ENCODE peak calls at places on chromosomes 4 and X, in seven cellular contexts. X is pancreas, R is psoas muscle, J is mammary epithelial cell, N is cardiac muscle cell, T is adipocyte, U is mucosa of descending colon. Y is an unnamed sample. For H3K4me1, the result is how much of the 10 kb centered on the place peaks cover.

GRCh38 chr4:32929738-32930688 is 2209.8 kb downstream of the PCDH7 start:
- DNase-seq in X (no peak), R (no peak), J (no peak), N (no peak), T (peak), U (no peak), Y (no peak)

GRCh38 chr4:159341486-159341885 is 238.6 kb downstream of the RAPGEF2 start:
- DNase-seq in X (no peak), R (no peak), J (peak), N (no peak), T (peak), U (no peak), Y (no peak)

GRCh38 chrX:49995021-49995731 is 72.8 kb downstream of the CLCN5 start:
- DNase-seq in X (no peak), R (no peak), J (peak), N (peak), T (peak), U (no peak), Y (no peak)

GRCh38 chr4:70280567-70280966 is 38.2 kb downstream of the CSN3 start:
- DNase-seq in X (no peak), R (no peak), J (no peak), N (no peak), T (no peak), U (no peak), Y (no peak)

GRCh38 chr4:113183032-113183573 is 133.7 kb downstream of the ANK2 start:
- DNase-seq in X (no peak), R (no peak), J (no peak), N (peak), T (no peak), U (no peak), Y (no peak)

GRCh38 chrX:21943460-21944135 is 3.1 kb downstream of the SMS start:
- DNase-seq in X (no peak), R (no peak), J (peak), N (no peak), T (peak), U (no peak), Y (no peak)

GRCh38 chrX:126064901-126065541 is 101.1 kb downstream of the DCAF12L2 start:
- DNase-seq in X (peak), R (peak), J (no peak), N (no peak), T (no peak), U (no peak), Y (peak)

GRCh38 chrX:113868169-113868568 is 715.7 kb upstream of the HTR2C start:
- DNase-seq in X (no peak), R (no peak), J (no peak), N (peak), T (no peak), U (no peak), Y (no peak)

GRCh38 chrX:40201486-40201885 is 103.7 kb upstream of the BCOR start:
- DNase-seq in X (no peak), R (no peak), J (no peak), N (no peak), T (no peak), U (no peak), Y (no peak)

GRCh38 chr4:99574530-99575314 is at the start of gene MTTP:
- DNase-seq in X (no peak), R (no peak), J (no peak), N (no peak), T (peak), U (no peak), Y (no peak)

GRCh38 chrX:134287356-134287755 is 50.4 kb downstream of the CCDC160 start:
- DNase-seq in X (no peak), R (no peak), J (no peak), N (no peak), T (no peak), U (no peak), Y (no peak)

GRCh38 chr4:83212041-83212851 is 72.4 kb downstream of the COQ2 start:
- DNase-seq in X (no peak), R (no peak), J (peak), N (no peak), T (no peak), U (peak), Y (no peak)

GRCh38 chr4:48722509-48723446 is 57.3 kb downstream of the FRYL start:
- DNase-seq in X (no peak), R (no peak), J (no peak), N (no peak), T (no peak), U (no peak), Y (no peak)

GRCh38 chrX:129931411-129932136 is 25.6 kb downstream of the UTP14A start:
- DNase-seq in X (peak), R (peak), J (peak), N (peak), T (peak), U (peak), Y (peak)

GRCh38 chr4:7328913-7329638 is 105.7 kb downstream of the PSAPL1 start:
- DNase-seq in X (no peak), R (peak), J (peak), N (no peak), T (peak), U (no peak), Y (peak)

GRCh38 chr4:2095236-2096072 is 36.3 kb downstream of the NAT8L start:
- DNase-seq in X (no peak), R (no peak), J (no peak), N (no peak), T (peak), U (no peak), Y (no peak)

GRCh38 chr4:28015996-28016395 is 1155.4 kb downstream of the STIM2 start:
- DNase-seq in X (no peak), R (no peak), J (no peak), N (no peak), T (no peak), U (no peak), Y (no peak)

DNA sequence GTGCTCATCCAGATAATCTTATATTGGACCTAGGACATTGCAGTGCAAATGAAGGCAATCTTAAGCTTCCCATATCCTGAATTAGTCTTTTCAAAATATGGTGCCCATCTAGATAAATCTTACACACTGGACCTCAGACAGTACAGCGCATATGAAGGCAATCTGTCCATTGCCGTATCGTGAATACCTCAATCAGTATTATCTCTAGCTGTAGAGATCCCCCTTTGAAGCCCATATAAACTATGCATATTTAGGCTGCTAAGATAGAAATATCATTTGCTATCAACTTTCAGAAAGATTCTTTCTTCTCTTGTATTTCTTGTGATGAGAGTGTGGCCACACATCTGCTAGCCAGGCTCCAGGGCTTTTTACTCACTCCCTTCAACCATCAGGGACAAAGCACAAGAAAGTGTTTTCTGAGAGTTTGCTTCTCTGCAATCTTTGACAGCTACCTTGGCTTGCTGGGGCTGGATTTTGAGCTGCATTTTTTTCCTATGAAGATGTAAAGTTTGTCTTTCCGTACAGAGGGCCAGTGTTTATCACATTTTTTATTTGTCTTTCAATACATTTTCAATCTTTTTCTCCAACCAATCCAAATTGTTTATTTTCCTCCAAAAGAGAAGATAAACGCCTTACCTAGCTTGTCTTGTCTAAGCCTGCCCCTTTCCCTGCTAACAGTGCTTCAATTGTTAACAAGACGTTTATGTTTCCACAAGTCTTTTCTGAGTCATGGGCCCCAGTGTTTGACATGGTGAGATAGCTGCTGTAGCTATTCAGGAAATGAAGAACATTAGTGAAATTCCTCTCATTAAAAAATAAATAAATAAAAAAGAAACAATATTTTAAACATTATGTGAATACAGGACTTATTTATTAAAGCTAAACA is 57.6 kb upstream of the FAT1 start:
- DNase-seq in X (no peak), R (no peak), J (peak), N (peak), T (peak), U (no peak), Y (no peak)
- H3K4me1 ChIP-seq in X (under half), R (under half), J (under half), N (under half), T (under half), U (under half), Y (under half)

GRCh38 chr4:75530556-75531322 is 16.5 kb downstream of the THAP6 start:
- DNase-seq in X (no peak), R (no peak), J (no peak), N (no peak), T (no peak), U (no peak), Y (no peak)
- H3K4me1 ChIP-seq in X (under half), R (under half), J (under half), N (under half), T (under half), U (under half), Y (under half)

DNA sequence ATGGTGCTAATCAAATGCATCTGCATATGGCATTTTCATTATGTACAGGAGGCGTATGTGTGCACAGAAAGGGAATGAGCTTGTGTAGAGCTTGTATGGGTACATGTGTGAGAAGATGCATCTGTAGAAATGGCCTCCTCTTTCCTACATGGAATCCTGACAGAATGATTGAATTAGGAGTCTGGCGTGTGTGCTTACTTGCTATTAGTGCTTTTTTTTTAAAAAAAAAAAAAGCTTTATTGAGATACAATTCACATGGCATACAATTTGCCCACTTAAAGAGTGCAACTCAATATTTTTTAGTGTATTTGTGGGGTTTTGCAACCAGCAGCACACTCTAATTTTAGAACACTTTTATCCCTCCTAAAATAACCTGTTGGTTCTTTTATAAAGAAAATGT is 66.1 kb downstream of the TMEM131L start:
- DNase-seq in X (no peak), R (no peak), J (no peak), N (no peak), T (no peak), U (no peak), Y (no peak)
- H3K4me1 ChIP-seq in X (under half), R (half or more), J (under half), N (under half), T (under half), U (under half), Y (under half)

DNA sequence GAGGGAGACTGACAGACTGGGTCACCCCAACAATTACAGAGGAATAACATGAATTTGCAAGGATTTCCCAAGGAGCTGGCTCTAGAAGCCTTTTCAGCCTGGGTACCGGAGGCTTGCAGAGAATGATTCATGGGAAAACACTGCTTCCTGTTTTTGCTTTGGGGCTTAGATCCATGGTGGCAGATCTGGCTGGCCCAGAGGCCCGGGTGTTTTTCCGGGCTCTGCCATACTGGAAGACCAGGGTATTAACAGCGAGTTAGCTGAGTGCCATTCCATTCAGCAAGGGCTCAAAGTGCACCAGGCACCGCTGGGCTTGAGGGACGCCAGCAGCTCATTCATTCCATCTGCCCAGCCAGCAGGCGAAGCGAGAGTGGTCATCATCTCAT is 1.3 kb downstream of the WDR1 start:
- DNase-seq in X (no peak), R (no peak), J (peak), N (no peak), T (peak), U (no peak), Y (no peak)
- H3K4me1 ChIP-seq in X (under half), R (half or more), J (under half), N (under half), T (under half), U (under half), Y (under half)

DNA sequence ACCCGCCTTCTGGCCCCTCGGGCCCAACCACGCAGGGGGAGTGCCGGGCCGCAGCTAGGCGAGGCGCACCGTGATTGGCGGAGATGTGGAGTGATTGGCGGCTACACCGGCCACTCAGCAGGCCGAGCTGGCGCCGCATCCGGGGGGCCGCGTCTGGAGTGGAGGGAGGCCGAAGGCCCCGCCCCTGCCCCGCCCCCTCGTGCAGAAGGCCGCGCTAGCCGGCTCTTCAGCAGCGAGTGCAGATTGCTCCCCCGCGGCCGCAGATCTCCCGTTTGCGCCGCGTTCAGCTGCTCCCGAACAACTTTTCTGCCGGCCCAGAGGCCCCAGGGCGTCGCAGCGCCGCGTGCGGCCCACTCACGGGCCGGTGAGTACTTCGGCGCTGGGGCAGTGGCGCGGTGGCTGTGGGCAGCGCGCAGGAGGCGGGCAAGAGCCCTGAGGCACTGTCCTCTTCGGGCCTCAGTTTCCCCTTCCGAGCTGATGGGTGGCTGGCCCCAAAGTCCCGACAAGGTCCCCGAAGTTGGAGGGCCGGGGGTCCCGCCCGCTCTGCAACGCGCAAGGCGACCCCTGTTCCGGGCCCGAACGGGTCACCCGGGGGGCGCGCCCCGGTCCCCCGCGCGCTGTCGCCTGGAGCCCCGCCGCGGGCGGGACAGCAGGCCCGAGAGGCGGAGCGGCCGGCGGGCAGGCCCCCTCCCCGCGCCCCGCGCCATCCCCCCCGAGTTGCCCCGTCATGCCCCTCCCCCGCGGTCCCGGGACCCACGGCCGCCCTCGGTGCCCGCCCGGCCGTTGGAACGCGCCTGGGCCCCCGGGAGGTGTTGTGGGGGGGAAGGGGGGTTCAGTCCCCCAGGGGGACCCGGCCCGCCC is at the start of gene WFS1:
- DNase-seq in X (peak), R (peak), J (peak), N (peak), T (peak), U (peak), Y (peak)
- H3K4me1 ChIP-seq in X (under half), R (under half), J (under half), N (under half), T (half or more), U (under half), Y (under half)

GRCh38 chr4:118753685-118754084 is 68.5 kb downstream of the METTL14 start:
- DNase-seq in X (no peak), R (no peak), J (no peak), N (no peak), T (no peak), U (no peak), Y (no peak)
- H3K4me1 ChIP-seq in X (under half), R (under half), J (under half), N (under half), T (under half), U (under half), Y (under half)

GRCh38 chr4:184796906-184797305 is 28.9 kb downstream of the ACSL1 start:
- DNase-seq in X (no peak), R (no peak), J (no peak), N (no peak), T (no peak), U (no peak), Y (no peak)
- H3K4me1 ChIP-seq in X (under half), R (half or more), J (under half), N (under half), T (under half), U (under half), Y (under half)

DNA sequence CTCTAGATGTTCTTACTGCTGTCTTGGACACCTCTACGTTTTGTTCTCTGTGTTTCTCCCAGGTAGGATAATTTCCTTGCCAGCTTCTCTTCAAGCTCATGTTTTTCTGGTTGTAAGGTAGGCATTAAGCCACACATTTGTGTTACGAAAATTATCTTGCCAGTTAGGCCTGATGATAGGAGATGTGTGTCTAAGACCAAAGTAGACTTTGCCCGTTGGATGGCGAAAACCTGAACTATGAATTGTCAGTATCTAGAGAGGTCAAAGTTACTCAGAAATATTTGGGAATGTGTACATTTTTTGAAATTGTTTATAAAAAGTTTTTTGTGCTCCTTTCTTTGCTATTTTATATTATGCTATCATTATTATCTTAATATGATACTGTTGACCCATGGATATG is 72.8 kb downstream of the FHIP1A start:
- DNase-seq in X (no peak), R (no peak), J (no peak), N (no peak), T (no peak), U (no peak), Y (no peak)
- H3K4me1 ChIP-seq in X (under half), R (under half), J (under half), N (under half), T (under half), U (under half), Y (under half)

GRCh38 chr4:73723945-73724344 is 16.4 kb upstream of the CXCL8 start:
- DNase-seq in X (no peak), R (no peak), J (no peak), N (no peak), T (no peak), U (no peak), Y (no peak)

GRCh38 chr4:73721419-73721818 is 18.9 kb upstream of the CXCL8 start:
- DNase-seq in X (no peak), R (no peak), J (peak), N (no peak), T (peak), U (no peak), Y (no peak)

GRCh38 chr4:73725499-73725898 is 14.9 kb upstream of the CXCL8 start:
- DNase-seq in X (no peak), R (no peak), J (no peak), N (no peak), T (no peak), U (no peak), Y (no peak)

GRCh38 chr4:73721901-73722300 is 18.5 kb upstream of the CXCL8 start:
- DNase-seq in X (no peak), R (no peak), J (peak), N (no peak), T (peak), U (no peak), Y (no peak)

GRCh38 chr4:73723029-73723428 is 17.3 kb upstream of the CXCL8 start:
- DNase-seq in X (no peak), R (no peak), J (peak), N (no peak), T (no peak), U (no peak), Y (no peak)
- H3K4me1 ChIP-seq in X (under half), R (under half), J (under half), N (under half), T (under half), U (under half), Y (under half)

GRCh38 chr4:80036306-80036705 is 36.7 kb downstream of the ANTXR2 start:
- DNase-seq in X (no peak), R (no peak), J (no peak), N (no peak), T (no peak), U (peak), Y (no peak)
- H3K4me1 ChIP-seq in X (under half), R (under half), J (under half), N (under half), T (under half), U (under half), Y (under half)

Y was measured in right cardiac atrium.